ENCODE peak calls at places on chromosomes 11 and 22, in seven cellular contexts. V is IMR-90; D is foreskin keratinocyte; W is esophagus mucosa; I is activated naive CD8-positive, alpha-beta T cell treated with anti-CD3 and anti-CD28 coated beads, Interleukin-2, amount 10 ng/mL, durations not matched to agents 7 days and 5 days; X is naive thymus-derived CD8-positive, alpha-beta T cell; K is naive B cell. S is an unnamed sample.

GRCh38 chr11:111474432-111474831 is 37.8 kb downstream of the BTG4 start:
- ATAC-seq in V (no peak), D (no peak), W (no peak), I (no peak), X (no peak), K (no peak), S (no peak)

GRCh38 chr22:23705358-23705757 is 14.5 kb downstream of the RGL4 start:
- ATAC-seq in V (no peak), D (no peak), W (no peak), I (peak; percentile 45), X (peak; percentile 28), K (no peak), S (no peak)

GRCh38 chr11:12682288-12682687 is 8.1 kb downstream of the TEAD1 start:
- ATAC-seq in V (no peak), D (no peak), W (no peak), I (no peak), X (no peak), K (no peak), S (no peak)

GRCh38 chr22:46214616-46215015 is 35.5 kb downstream of the CDPF1 start:
- ATAC-seq in V (no peak), D (no peak), W (no peak), I (no peak), X (no peak), K (no peak), S (no peak)

GRCh38 chr11:32838505-32839274 is 9.0 kb downstream of the PRRG4 start:
- ATAC-seq in V (no peak), D (peak; percentile 95), W (peak; percentile 99), I (no peak), X (no peak), K (no peak), S (no peak)

GRCh38 chr22:44710474-44711235 is 8.7 kb downstream of the PRR5 start:
- ATAC-seq in V (no peak), D (no peak), W (peak; percentile 75), I (peak; percentile 72), X (peak; percentile 74), K (peak; percentile 72), S (no peak)

GRCh38 chr11:128553662-128554392 is 33.5 kb downstream of the ETS1 start:
- ATAC-seq in V (peak; percentile 25), D (no peak), W (no peak), I (no peak), X (no peak), K (no peak), S (peak; percentile 85)

GRCh38 chr11:11531127-11531526 is 90.7 kb downstream of the GALNT18 start:
- ATAC-seq in V (peak; percentile 24), D (no peak), W (peak; percentile 29), I (no peak), X (no peak), K (no peak), S (no peak)

GRCh38 chr11:128776088-128776433 is 82.2 kb downstream of the FLI1 start:
- ATAC-seq in V (no peak), D (no peak), W (peak; percentile 12), I (peak; percentile 50), X (peak; percentile 53), K (no peak), S (no peak)

GRCh38 chr11:235998-236773 is at the start of gene SIRT3:
- ATAC-seq in V (peak; percentile 83), D (peak; percentile 89), W (peak; percentile 95), I (peak; percentile 89), X (peak; percentile 85), K (peak; percentile 86), S (peak; percentile 87)

GRCh38 chr22:22420580-22420979 is 88.0 kb downstream of the ZNF280B start:
- ATAC-seq in V (no peak), D (no peak), W (no peak), I (no peak), X (no peak), K (no peak), S (no peak)

GRCh38 chr11:118200901-118201680 is 23.7 kb downstream of the JAML start:
- ATAC-seq in V (no peak), D (no peak), W (no peak), I (peak; percentile 65), X (peak; percentile 82), K (no peak), S (no peak)

GRCh38 chr11:16771350-16772140 is 33.1 kb downstream of the C11orf58 start:
- ATAC-seq in V (no peak), D (no peak), W (no peak), I (no peak), X (no peak), K (no peak), S (no peak)

S was measured in SK-N-SH treated with all-trans-retinoic acid at 6 μM for 48 hours.